ENCODE peak calls at places on chromosomes 3 and 15, in seven cellular contexts. J, V, L, W, E, Q and F are unnamed samples.

GRCh38 chr15:74613953-74614743 is 1.5 kb upstream of the CLK3 start:
- DNase-seq in V (no peak), L (no peak), Q (no peak), J (no peak), E (no peak), W (peak; percentile 77), F (peak; percentile 10)

GRCh38 chr3:5194801-5195509 is 7.4 kb downstream of the EDEM1 start:
- DNase-seq in W (peak; percentile 87), Q (peak; percentile 90), J (peak; percentile 53), L (peak; percentile 67), E (peak; percentile 72), V (no peak), F (peak; percentile 62)

GRCh38 chr3:58487140-58487886 is 4.6 kb upstream of the KCTD6 start:
- DNase-seq in L (no peak), J (no peak), W (no peak), V (no peak), E (peak; percentile 22), Q (peak; percentile 71), F (peak; percentile 55)

GRCh38 chr15:66294932-66295235 is 1.5 kb downstream of the DIS3L start:
- DNase-seq in L (no peak), J (no peak), Q (no peak), W (no peak), E (no peak), V (no peak), F (peak; percentile 9)

GRCh38 chr3:127459205-127459604 is 131.3 kb downstream of the TPRA1 start:
- DNase-seq in V (peak; percentile 47), J (no peak), E (no peak), W (no peak), L (no peak), Q (no peak), F (no peak)

GRCh38 chr15:98799461-98799971 is 151.2 kb downstream of the IGF1R start:
- DNase-seq in E (no peak), L (peak; percentile 52), Q (peak; percentile 22), W (peak; percentile 21), J (no peak), V (peak; percentile 65), F (no peak)

GRCh38 chr3:155744091-155744625 is 713 bp downstream of the PLCH1 start:
- DNase-seq in Q (peak; percentile 33), L (peak; percentile 48), E (peak; percentile 27), V (peak; percentile 93), W (no peak), J (no peak), F (no peak)

GRCh38 chr3:45832691-45833090 is 9.2 kb downstream of the LZTFL1 start:
- DNase-seq in L (no peak), E (peak; percentile 21), Q (peak; percentile 38), J (no peak), V (peak; percentile 27), W (no peak), F (peak; percentile 18)

GRCh38 chr15:38758001-38758400 is 193.4 kb upstream of the RASGRP1 start:
- DNase-seq in J (no peak), L (no peak), Q (no peak), V (no peak), E (no peak), W (peak; percentile 87), F (peak; percentile 81)

GRCh38 chr3:165635791-165636681 is 201.2 kb downstream of the BCHE start:
- DNase-seq in V (no peak), E (no peak), W (no peak), L (no peak), J (no peak), Q (no peak), F (no peak)

GRCh38 chr15:78389356-78389755 is 48.7 kb upstream of the IREB2 start:
- DNase-seq in J (no peak), V (no peak), L (no peak), W (no peak), E (no peak), Q (no peak), F (peak; percentile 6)

GRCh38 chr3:186869253-186870235 is 27.0 kb downstream of the ADIPOQ start:
- DNase-seq in V (no peak), J (no peak), L (no peak), W (peak; percentile 75), E (no peak), Q (peak; percentile 51), F (no peak)

GRCh38 chr3:23810342-23811116 is 4.8 kb downstream of the UBE2E1 start:
- DNase-seq in W (peak; percentile 36), Q (peak; percentile 19), V (peak; percentile 83), J (no peak), L (peak; percentile 41), E (no peak), F (peak; percentile 32)

GRCh38 chr3:48505146-48505545 is 1.2 kb upstream of the SHISA5 start:
- DNase-seq in V (no peak), J (no peak), E (no peak), L (no peak), Q (no peak), W (no peak), F (no peak)

GRCh38 chr3:116950302-116951055 is 240.9 kb downstream of the TUSC7 start:
- DNase-seq in J (no peak), Q (no peak), L (no peak), V (peak; percentile 46), W (no peak), E (no peak), F (no peak)

GRCh38 chr3:37625690-37626089 is 236.0 kb upstream of the CTDSPL start:
- DNase-seq in J (no peak), V (no peak), Q (no peak), W (no peak), L (no peak), E (no peak), F (no peak)

GRCh38 chr3:54862526-54862925 is 65.3 kb downstream of the LRTM1 start:
- DNase-seq in J (no peak), W (no peak), Q (no peak), E (no peak), L (no peak), V (no peak), F (no peak)

GRCh38 chr15:39598958-39599845 is 18.3 kb downstream of the THBS1 start:
- DNase-seq in E (no peak), J (no peak), Q (peak; percentile 33), W (peak; percentile 89), L (no peak), V (no peak), F (no peak)

DNA sequence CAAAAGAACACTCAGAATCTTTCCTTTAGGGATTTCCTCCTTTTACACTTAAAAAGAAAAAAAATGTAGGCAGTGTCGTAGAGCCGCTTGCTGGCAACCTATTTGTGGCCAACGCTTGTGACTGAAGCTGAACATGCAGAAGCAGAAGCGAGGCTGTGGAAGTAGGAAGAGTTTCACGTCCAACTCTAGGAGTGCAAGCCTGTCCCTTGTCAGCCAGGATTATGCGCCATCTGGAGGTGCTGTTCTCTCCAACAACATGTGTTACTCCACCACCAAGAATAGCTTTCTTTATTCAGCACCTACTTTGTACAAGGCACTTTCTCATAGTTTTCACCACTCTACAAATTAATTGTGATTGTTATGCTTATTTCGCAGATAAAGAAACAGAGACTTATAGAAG is 223.2 kb upstream of the LMCD1 start:
- DNase-seq in Q (no peak), E (peak; percentile 7), V (no peak), J (no peak), W (no peak), L (no peak), F (no peak)
- TF ChIP-seq CTCF in Q (no peak), E (no peak), V (peak; percentile 31), J (peak; percentile 29), W (no peak), L (peak; percentile 27), F (no peak)

GRCh38 chr3:183253364-183253960 is 409 bp downstream of the B3GNT5 start:
- DNase-seq in V (peak; percentile 54), L (no peak), Q (no peak), J (no peak), E (no peak), W (peak; percentile 71), F (peak; percentile 81)

GRCh38 chr3:183254816-183255730 is 2.0 kb downstream of the B3GNT5 start:
- DNase-seq in W (peak; percentile 42), V (peak; percentile 29), L (no peak), E (no peak), J (no peak), Q (peak; percentile 76), F (peak; percentile 23)

GRCh38 chr3:183252973-183253363 is at the start of gene B3GNT5:
- DNase-seq in L (no peak), E (peak; percentile 60), J (no peak), W (peak; percentile 16), V (no peak), Q (peak; percentile 87), F (no peak)

GRCh38 chr3:183252108-183252782 is 808 bp upstream of the B3GNT5 start:
- DNase-seq in Q (peak; percentile 41), E (no peak), W (no peak), L (no peak), V (no peak), J (no peak), F (no peak)

DNA sequence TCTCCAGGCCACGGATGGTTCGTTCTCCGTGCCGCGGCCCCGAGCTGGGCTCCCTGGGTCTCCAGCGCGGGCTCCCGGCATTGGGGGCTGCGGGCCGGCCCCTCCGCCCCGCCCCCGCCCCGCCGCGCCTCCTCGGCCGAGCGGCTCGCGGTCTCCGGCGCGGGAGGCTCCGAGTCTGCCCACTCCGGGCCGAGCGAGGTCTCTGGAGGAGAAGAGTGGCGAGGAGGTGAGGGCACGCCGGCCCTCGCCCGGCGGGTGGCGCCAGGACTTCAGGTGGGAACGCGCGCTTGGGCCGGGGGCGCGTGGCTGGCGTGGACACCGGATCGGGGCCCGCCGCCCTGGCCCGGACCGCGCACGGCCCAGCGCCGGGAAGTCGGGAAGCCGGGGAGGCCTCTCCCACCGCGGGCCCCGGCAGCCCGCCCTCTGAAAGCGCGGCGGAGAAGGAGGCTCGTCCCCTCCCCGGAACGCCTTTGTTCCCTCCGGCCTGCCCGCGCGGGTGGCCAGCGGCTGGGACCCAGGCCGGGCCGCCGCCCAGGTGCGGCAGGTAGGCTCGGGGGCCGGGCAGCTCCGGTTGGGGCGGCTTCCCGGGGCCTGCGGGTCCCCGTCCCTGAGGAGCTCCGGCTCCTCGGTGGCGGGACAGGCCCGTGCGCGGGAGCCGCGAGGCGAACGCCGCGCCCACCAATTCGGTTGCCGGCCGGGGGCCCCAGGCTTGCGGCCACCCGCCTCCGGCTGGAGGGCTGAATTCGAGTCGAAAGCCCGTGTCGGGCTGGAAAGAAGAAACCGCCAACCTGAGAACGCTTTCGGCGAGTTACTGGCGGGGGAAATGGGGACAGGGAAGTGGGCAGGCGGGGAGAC is 1.1 kb downstream of the B3GNT5 start:
- DNase-seq in V (peak; percentile 79), J (no peak), Q (no peak), L (no peak), E (no peak), W (peak; percentile 55), F (no peak)
- TF ChIP-seq EZH2 in V (peak; percentile 48), J (no peak), Q (no peak), L (no peak), E (no peak), W (no peak), F (no peak)

GRCh38 chr15:25051399-25052154 is 96.8 kb downstream of the SNRPN start:
- DNase-seq in Q (no peak), V (no peak), L (no peak), E (no peak), J (no peak), W (no peak), F (no peak)
- H3K9me3 ChIP-seq in Q (peaks cover 86% of the 10 kb centered on the region), V (peaks cover 27% of the 10 kb centered on the region), L (peaks cover 100% of the 10 kb centered on the region), E (no peaks in the 10 kb centered on the region), J (peaks cover 72% of the 10 kb centered on the region), W (peaks cover 45% of the 10 kb centered on the region), F (peaks cover 17% of the 10 kb centered on the region)

DNA sequence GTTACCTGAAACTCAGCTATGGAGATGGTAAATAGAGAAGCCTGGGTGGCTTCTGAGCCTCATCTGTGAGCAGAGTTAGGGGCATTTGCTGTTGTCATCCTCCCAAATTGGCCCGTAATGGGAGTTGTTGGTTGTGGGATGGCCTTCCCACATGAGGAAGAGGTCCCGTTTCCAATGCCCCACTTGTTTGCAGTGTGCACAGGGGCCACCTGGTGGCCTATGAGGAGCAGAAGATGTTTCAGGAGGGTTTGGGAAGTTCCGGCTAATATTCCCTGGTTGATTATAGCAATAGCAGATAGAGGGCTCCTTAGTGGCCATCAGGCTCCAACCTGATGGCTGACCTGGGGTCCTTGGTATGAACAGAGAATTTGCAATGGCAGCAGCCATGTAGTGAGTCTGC is 1546.5 kb downstream of the OTOL1 start:
- DNase-seq in W (no peak), L (peak; percentile 25), V (peak; percentile 22), J (no peak), Q (no peak), E (peak; percentile 18), F (no peak)
- TF ChIP-seq CTCF in W (no peak), L (no peak), V (peak; percentile 42), J (no peak), Q (peak; percentile 25), E (peak; percentile 41), F (peak; percentile 49)